ENCODE peak calls at places on chromosomes 2 and 18, in ten cellular contexts. R, U, J, V, F, O, B, I, A and E are unnamed samples. For H3K9me3, the result is how much of the 10 kb centered on the place peaks cover.

GRCh38 chr18:58393295-58393694 is 235.6 kb downstream of the ALPK2 start:
- DNase-seq in R (no peak), U (no peak), J (peak), V (no peak), F (no peak), O (no peak), B (no peak), I (no peak), A (no peak), E (no peak)

GRCh38 chr18:77255426-77256105 is 5.9 kb downstream of the GALR1 start:
- DNase-seq in R (no peak), U (no peak), J (no peak), V (no peak), F (peak), O (no peak), B (no peak), I (no peak), A (no peak), E (no peak)

GRCh38 chr2:156423674-156424282 is 12.4 kb upstream of the GPD2 start:
- DNase-seq in R (no peak), U (no peak), J (no peak), V (no peak), F (no peak), O (no peak), B (no peak), I (no peak), A (no peak), E (no peak)

GRCh38 chr18:9987355-9987754 is 73.5 kb downstream of the VAPA start:
- DNase-seq in R (no peak), U (no peak), J (no peak), V (no peak), F (no peak), O (peak), B (peak), I (no peak), A (peak), E (no peak)

GRCh38 chr2:62462211-62462610 is 43.8 kb downstream of the TMEM17 start:
- DNase-seq in R (no peak), U (no peak), J (no peak), V (no peak), F (no peak), O (no peak), B (no peak), I (no peak), A (no peak), E (no peak)

GRCh38 chr2:24771905-24772586 is 21.1 kb downstream of the PTRHD1 start:
- DNase-seq in R (no peak), U (no peak), J (no peak), V (no peak), F (no peak), O (no peak), B (no peak), I (peak), A (no peak), E (no peak)

GRCh38 chr2:221562226-221562625 is 9.9 kb downstream of the EPHA4 start:
- DNase-seq in R (no peak), U (no peak), J (no peak), V (no peak), F (no peak), O (no peak), B (no peak), I (no peak), A (no peak), E (no peak)

GRCh38 chr2:113178891-113179290 is 5.1 kb downstream of the PSD4 start:
- DNase-seq in R (no peak), U (no peak), J (no peak), V (no peak), F (no peak), O (no peak), B (no peak), I (no peak), A (no peak), E (peak)

GRCh38 chr2:120852200-120852815 is 116.6 kb downstream of the GLI2 start:
- DNase-seq in R (no peak), U (no peak), J (no peak), V (no peak), F (no peak), O (no peak), B (no peak), I (no peak), A (no peak), E (no peak)

GRCh38 chr2:66567742-66568141 is 132.8 kb downstream of the MEIS1 start:
- DNase-seq in R (no peak), U (no peak), J (no peak), V (no peak), F (no peak), O (no peak), B (no peak), I (no peak), A (no peak), E (no peak)

GRCh38 chr2:167069855-167070254 is 181.6 kb downstream of the XIRP2 start:
- DNase-seq in R (no peak), U (no peak), J (no peak), V (no peak), F (no peak), O (no peak), B (no peak), I (no peak), A (no peak), E (no peak)

GRCh38 chr2:1226766-1227165 is 186.5 kb upstream of the TPO start:
- DNase-seq in R (no peak), U (no peak), J (no peak), V (no peak), F (no peak), O (no peak), B (no peak), I (no peak), A (no peak), E (no peak)

GRCh38 chr2:85737481-85737880 is 16.3 kb upstream of the ATOH8 start:
- DNase-seq in R (peak), U (peak), J (peak), V (peak), F (no peak), O (peak), B (peak), I (no peak), A (peak), E (no peak)

GRCh38 chr2:178142274-178143065 is 30.2 kb downstream of the RBM45 start:
- DNase-seq in R (no peak), U (peak), J (no peak), V (peak), F (no peak), O (no peak), B (no peak), I (no peak), A (no peak), E (no peak)

GRCh38 chr2:73896362-73897239 is 3.8 kb downstream of the ACTG2 start:
- DNase-seq in R (peak), U (no peak), J (no peak), V (peak), F (no peak), O (no peak), B (no peak), I (no peak), A (no peak), E (no peak)

GRCh38 chr2:1169291-1169949 is 218.8 kb downstream of the SNTG2 start:
- DNase-seq in R (no peak), U (no peak), J (no peak), V (no peak), F (no peak), O (no peak), B (no peak), I (no peak), A (no peak), E (no peak)

GRCh38 chr2:43018179-43019024 is 208.0 kb downstream of the ZFP36L2 start:
- DNase-seq in R (peak), U (peak), J (peak), V (peak), F (peak), O (peak), B (peak), I (peak), A (peak), E (no peak)

GRCh38 chr18:54626779-54627178 is 35.7 kb downstream of the DYNAP start:
- DNase-seq in R (no peak), U (no peak), J (no peak), V (no peak), F (no peak), O (no peak), B (no peak), I (no peak), A (no peak), E (no peak)

GRCh38 chr18:54616220-54616848 is 25.3 kb downstream of the DYNAP start:
- DNase-seq in R (no peak), U (no peak), J (no peak), V (no peak), F (no peak), O (no peak), B (no peak), I (no peak), A (no peak), E (no peak)

GRCh38 chr18:54622084-54622483 is 31.0 kb downstream of the DYNAP start:
- DNase-seq in R (no peak), U (no peak), J (no peak), V (no peak), F (no peak), O (no peak), B (no peak), I (no peak), A (no peak), E (no peak)
- TF ChIP-seq CTCF in R (no peak), U (no peak), J (no peak), V (no peak), F (no peak), O (no peak), B (no peak), I (no peak), A (no peak), E (no peak)

GRCh38 chr2:5172923-5173322 is 519.3 kb upstream of the SOX11 start:
- DNase-seq in R (no peak), U (no peak), J (no peak), V (no peak), F (no peak), O (no peak), B (no peak), I (no peak), A (no peak), E (no peak)
- H3K9me3 ChIP-seq in R (under half), U (under half), J (under half), V (under half), F (under half), O (under half), B (under half), I (under half), A (under half), E (under half)

GRCh38 chr2:220503446-220503845 is 876.0 kb downstream of the SLC4A3 start:
- DNase-seq in R (no peak), U (no peak), J (no peak), V (no peak), F (no peak), O (no peak), B (no peak), I (no peak), A (no peak), E (no peak)

GRCh38 chr2:220509921-220510320 is 882.5 kb downstream of the SLC4A3 start:
- DNase-seq in R (no peak), U (no peak), J (no peak), V (no peak), F (no peak), O (no peak), B (no peak), I (no peak), A (no peak), E (no peak)

GRCh38 chr2:220506466-220506865 is 879.0 kb downstream of the SLC4A3 start:
- DNase-seq in R (no peak), U (no peak), J (no peak), V (no peak), F (no peak), O (no peak), B (no peak), I (no peak), A (no peak), E (no peak)

GRCh38 chr2:220502539-220502938 is 875.1 kb downstream of the SLC4A3 start:
- DNase-seq in R (no peak), U (no peak), J (no peak), V (no peak), F (no peak), O (no peak), B (no peak), I (no peak), A (no peak), E (no peak)

DNA sequence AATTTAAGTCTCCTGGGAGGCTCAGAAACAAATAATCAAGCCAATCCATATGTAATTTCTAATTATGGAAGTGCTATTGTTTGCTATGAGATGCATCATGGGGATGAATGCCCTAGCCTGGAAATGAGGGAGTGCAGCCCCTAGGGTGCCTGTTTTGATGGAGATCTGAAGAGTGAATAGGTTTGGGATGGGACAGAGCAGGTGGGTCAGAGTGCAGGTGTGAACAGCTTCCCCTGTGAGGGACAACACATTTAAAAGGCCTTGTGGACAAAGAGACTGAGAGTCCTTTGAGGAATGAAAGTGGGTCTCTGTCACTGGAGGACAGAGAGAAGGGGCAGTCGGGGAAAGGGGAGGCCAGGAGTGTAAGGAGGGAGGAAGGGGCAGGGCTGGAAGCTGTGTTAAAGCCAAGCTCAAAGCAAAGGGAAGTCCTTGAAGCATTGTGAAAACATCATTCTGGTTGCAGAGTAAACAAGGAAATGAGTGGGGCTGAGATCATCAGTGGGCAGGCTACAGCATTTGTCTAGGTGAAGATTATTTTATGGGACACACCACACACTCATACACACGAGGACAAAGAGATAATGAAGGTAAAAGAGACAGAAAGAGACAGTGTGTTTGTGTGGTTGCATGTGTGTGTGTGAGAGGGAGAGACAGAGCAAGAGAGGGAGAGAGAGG is 877.6 kb downstream of the SLC4A3 start:
- DNase-seq in R (no peak), U (no peak), J (peak), V (peak), F (no peak), O (no peak), B (no peak), I (no peak), A (no peak), E (no peak)
- H3K27ac ChIP-seq in R (no peak), U (no peak), J (no peak), V (peak), F (no peak), O (no peak), B (no peak), I (no peak), A (no peak), E (no peak)

GRCh38 chr2:34736482-34736881 is 1137.4 kb upstream of the FAM98A start:
- DNase-seq in R (no peak), U (no peak), J (no peak), V (no peak), F (no peak), O (no peak), B (no peak), I (no peak), A (no peak), E (no peak)
- TF ChIP-seq CTCF in R (no peak), U (no peak), J (no peak), V (no peak), F (no peak), O (no peak), B (no peak), I (no peak), A (no peak), E (no peak)

GRCh38 chr2:190809139-190809764 is 71.4 kb upstream of the GLS start:
- DNase-seq in R (no peak), U (no peak), J (peak), V (no peak), F (no peak), O (no peak), B (no peak), I (no peak), A (no peak), E (no peak)
- H3K9me3 ChIP-seq in R (under half), U (under half), J (under half), V (under half), F (under half), O (under half), B (under half), I (under half), A (under half), E (under half)